ENCODE peak calls at places on chromosomes 12 and 14, in ten cellular contexts. Q is PC-3; H is kidney; Z is astrocyte of the spinal cord; U is psoas muscle; J is Caki2; O is H7; A is activated CD4-positive, alpha-beta T cell treated with anti-CD3 and anti-CD28 coated beads, Interleukin-2, amount 10 ng/mL, durations not matched to agents 7 days and 5 days; R is right atrium auricular region; I is ELR. V is an unnamed sample.
A peak's percentile ranks its signal among the peaks of the same experiment; 100 is the strongest.

GRCh38 chr12:132403636-132404434 is 74.4 kb upstream of the GALNT9 start:
- DNase-seq in Q (no peak), H (peak; percentile 64), Z (no peak), U (peak; percentile 48), J (no peak), O (no peak), A (no peak), R (no peak), I (no peak), V (no peak)

GRCh38 chr14:77071938-77072388 is 26.1 kb upstream of the CIPC start:
- DNase-seq in Q (peak; percentile 96), H (no peak), Z (no peak), U (no peak), J (no peak), O (no peak), A (no peak), R (no peak), I (peak; percentile 65), V (peak; percentile 59)

GRCh38 chr12:81598205-81598604 is 160.9 kb downstream of the PPFIA2 start:
- DNase-seq in Q (no peak), H (no peak), Z (no peak), U (no peak), J (peak; percentile 45), O (no peak), A (no peak), R (no peak), I (peak; percentile 1), V (no peak)

GRCh38 chr14:70398706-70399431 is 18.0 kb downstream of the SYNJ2BP start:
- DNase-seq in Q (no peak), H (peak; percentile 66), Z (no peak), U (no peak), J (no peak), O (peak; percentile 42), A (no peak), R (no peak), I (no peak), V (no peak)

GRCh38 chr14:34049769-34050168 is 98.9 kb upstream of the EGLN3 start:
- DNase-seq in Q (no peak), H (no peak), Z (no peak), U (no peak), J (no peak), O (no peak), A (no peak), R (no peak), I (no peak), V (no peak)

GRCh38 chr12:40618621-40619020 is 73.6 kb upstream of the CNTN1 start:
- DNase-seq in Q (no peak), H (no peak), Z (no peak), U (no peak), J (no peak), O (no peak), A (no peak), R (no peak), I (no peak), V (no peak)

GRCh38 chr12:70724444-70724843 is 87.2 kb upstream of the PTPRB start:
- DNase-seq in Q (peak; percentile 38), H (no peak), Z (peak; percentile 4), U (no peak), J (no peak), O (no peak), A (no peak), R (no peak), I (peak; percentile 42), V (no peak)

GRCh38 chr14:61281186-61281676 is at the start of gene TMEM30B:
- DNase-seq in Q (peak; percentile 99), H (peak; percentile 92), Z (no peak), U (no peak), J (no peak), O (peak; percentile 90), A (peak; percentile 16), R (no peak), I (no peak), V (no peak)

GRCh38 chr12:84596276-84596675 is 316.3 kb downstream of the SLC6A15 start:
- DNase-seq in Q (no peak), H (no peak), Z (no peak), U (no peak), J (no peak), O (no peak), A (no peak), R (no peak), I (no peak), V (no peak)

GRCh38 chr14:30445852-30446251 is 113.1 kb upstream of the G2E3 start:
- DNase-seq in Q (no peak), H (no peak), Z (no peak), U (no peak), J (no peak), O (no peak), A (no peak), R (no peak), I (no peak), V (no peak)

GRCh38 chr12:123102781-123103503 is 47.9 kb downstream of the PITPNM2 start:
- DNase-seq in Q (peak; percentile 87), H (no peak), Z (no peak), U (no peak), J (no peak), O (no peak), A (no peak), R (no peak), I (peak; percentile 24), V (no peak)

GRCh38 chr14:105842105-105842504 is 315.7 kb downstream of the TMEM121 start:
- DNase-seq in Q (no peak), H (no peak), Z (no peak), U (no peak), J (no peak), O (no peak), A (no peak), R (no peak), I (no peak), V (no peak)

GRCh38 chr12:103494388-103494787 is 1.4 kb downstream of the C12orf42 start:
- DNase-seq in Q (no peak), H (no peak), Z (no peak), U (no peak), J (no peak), O (no peak), A (no peak), R (no peak), I (no peak), V (no peak)

GRCh38 chr14:99270491-99271287 is 1.3 kb downstream of the BCL11B start:
- DNase-seq in Q (no peak), H (peak; percentile 78), Z (no peak), U (no peak), J (no peak), O (peak; percentile 91), A (no peak), R (no peak), I (no peak), V (no peak)

GRCh38 chr14:93013368-93013719 is 90.4 kb downstream of the CHGA start:
- DNase-seq in Q (no peak), H (no peak), Z (no peak), U (no peak), J (no peak), O (no peak), A (no peak), R (no peak), I (peak; percentile 42), V (no peak)

GRCh38 chr12:81800298-81801148 is 41.4 kb upstream of the PPFIA2 start:
- DNase-seq in Q (no peak), H (no peak), Z (peak; percentile 58), U (no peak), J (no peak), O (no peak), A (no peak), R (no peak), I (no peak), V (peak; percentile 65)

GRCh38 chr14:68968721-68969120 is 10.4 kb downstream of the ACTN1 start:
- DNase-seq in Q (no peak), H (no peak), Z (no peak), U (no peak), J (no peak), O (no peak), A (no peak), R (no peak), I (no peak), V (no peak)

V was measured in HT1080.